ENCODE peak calls at places on chromosome 13, in five cellular contexts. One of them, this sample, is unnamed. For H3K36me3 and H3K9me3, the result is how much of the 10 kb centered on the place peaks cover.

GRCh38 chr13:109497917-109498316 is 288.5 kb downstream of the IRS2 start:
- DNase-seq in transverse colon: no peak
- DNase-seq in Panc1: no peak
- DNase-seq in SK-N-MC: no peak
- DNase-seq in stomach: no peak
- DNase-seq in this sample: no peak

GRCh38 chr13:46342538-46342937 is 44.5 kb downstream of the RUBCNL start:
- DNase-seq in stomach: no peak
- DNase-seq in transverse colon: no peak
- DNase-seq in Panc1: no peak
- DNase-seq in SK-N-MC: no peak
- DNase-seq in this sample: no peak

GRCh38 chr13:112814905-112815585 is 125.2 kb downstream of the ATP11A start:
- DNase-seq in SK-N-MC: no peak
- DNase-seq in transverse colon: no peak
- DNase-seq in stomach: peak
- DNase-seq in Panc1: no peak
- DNase-seq in this sample: no peak

GRCh38 chr13:112182251-112182650 is 115.3 kb downstream of the SOX1 start:
- DNase-seq in stomach: no peak
- DNase-seq in Panc1: no peak
- DNase-seq in transverse colon: no peak
- DNase-seq in SK-N-MC: no peak
- DNase-seq in this sample: no peak

GRCh38 chr13:79398915-79399314 is 7.1 kb downstream of the RBM26 start:
- DNase-seq in transverse colon: no peak
- DNase-seq in Panc1: no peak
- DNase-seq in stomach: no peak
- DNase-seq in SK-N-MC: no peak
- DNase-seq in this sample: no peak

GRCh38 chr13:109156181-109156935 is 526.9 kb downstream of the MYO16 start:
- DNase-seq in stomach: no peak
- DNase-seq in transverse colon: no peak
- DNase-seq in SK-N-MC: no peak
- DNase-seq in Panc1: peak
- DNase-seq in this sample: no peak

GRCh38 chr13:59088716-59089115 is 1075.0 kb downstream of the DIAPH3 start:
- DNase-seq in Panc1: no peak
- DNase-seq in stomach: no peak
- DNase-seq in transverse colon: no peak
- DNase-seq in SK-N-MC: no peak
- DNase-seq in this sample: no peak

GRCh38 chr13:93248627-93249047 is 22.0 kb downstream of the GPC6 start:
- DNase-seq in transverse colon: no peak
- DNase-seq in Panc1: no peak
- DNase-seq in SK-N-MC: no peak
- DNase-seq in stomach: peak
- DNase-seq in this sample: no peak

GRCh38 chr13:50844181-50844875 is 836 bp upstream of the DLEU7 start:
- DNase-seq in Panc1: no peak
- DNase-seq in SK-N-MC: no peak
- DNase-seq in transverse colon: no peak
- DNase-seq in stomach: no peak
- DNase-seq in this sample: no peak

GRCh38 chr13:57644106-57644505 is 12.6 kb downstream of the PCDH17 start:
- DNase-seq in SK-N-MC: no peak
- DNase-seq in stomach: no peak
- DNase-seq in Panc1: no peak
- DNase-seq in transverse colon: no peak
- DNase-seq in this sample: no peak

GRCh38 chr13:63088226-63088625 is 1672.6 kb upstream of the PCDH20 start:
- DNase-seq in transverse colon: no peak
- DNase-seq in SK-N-MC: no peak
- DNase-seq in stomach: no peak
- DNase-seq in Panc1: no peak
- DNase-seq in this sample: no peak

GRCh38 chr13:58406545-58406944 is 775.0 kb downstream of the PCDH17 start:
- DNase-seq in stomach: no peak
- DNase-seq in transverse colon: no peak
- DNase-seq in Panc1: no peak
- DNase-seq in SK-N-MC: no peak
- DNase-seq in this sample: no peak

GRCh38 chr13:97913206-97913605 is 40.3 kb upstream of the IPO5 start:
- DNase-seq in transverse colon: no peak
- DNase-seq in stomach: no peak
- DNase-seq in Panc1: no peak
- DNase-seq in SK-N-MC: no peak
- DNase-seq in this sample: no peak

GRCh38 chr13:33543631-33544030 is 258.1 kb upstream of the STARD13 start:
- DNase-seq in stomach: no peak
- DNase-seq in transverse colon: no peak
- DNase-seq in Panc1: no peak
- DNase-seq in SK-N-MC: no peak
- DNase-seq in this sample: no peak

GRCh38 chr13:39577833-39578232 is 25.2 kb downstream of the LHFPL6 start:
- DNase-seq in SK-N-MC: no peak
- DNase-seq in stomach: no peak
- DNase-seq in transverse colon: no peak
- DNase-seq in Panc1: no peak
- DNase-seq in this sample: no peak

GRCh38 chr13:102298051-102298450 is 103.8 kb downstream of the FGF14 start:
- DNase-seq in transverse colon: no peak
- DNase-seq in Panc1: no peak
- DNase-seq in SK-N-MC: no peak
- DNase-seq in stomach: no peak
- DNase-seq in this sample: no peak

GRCh38 chr13:52615817-52616216 is 26.4 kb upstream of the HNRNPA1L2 start:
- DNase-seq in transverse colon: no peak
- DNase-seq in stomach: no peak
- DNase-seq in SK-N-MC: no peak
- DNase-seq in Panc1: no peak
- DNase-seq in this sample: no peak

GRCh38 chr13:35787937-35788336 is 311.4 kb upstream of the MAB21L1 start:
- DNase-seq in SK-N-MC: no peak
- DNase-seq in transverse colon: no peak
- DNase-seq in stomach: no peak
- DNase-seq in Panc1: no peak
- DNase-seq in this sample: no peak

GRCh38 chr13:31138515-31138914 is 23.2 kb downstream of the HSPH1 start:
- DNase-seq in transverse colon: no peak
- DNase-seq in stomach: no peak
- DNase-seq in SK-N-MC: no peak
- DNase-seq in Panc1: no peak
- DNase-seq in this sample: no peak

GRCh38 chr13:99352351-99353271 is 45.4 kb upstream of the GPR183 start:
- DNase-seq in Panc1: no peak
- DNase-seq in stomach: no peak
- DNase-seq in SK-N-MC: no peak
- DNase-seq in transverse colon: no peak
- DNase-seq in this sample: no peak

GRCh38 chr13:65292488-65292901 is 1937.6 kb downstream of the PCDH9 start:
- DNase-seq in SK-N-MC: no peak
- DNase-seq in transverse colon: no peak
- DNase-seq in Panc1: no peak
- DNase-seq in stomach: no peak
- DNase-seq in this sample: no peak

GRCh38 chr13:73251866-73252265 is 193.1 kb downstream of the KLF5 start:
- DNase-seq in stomach: no peak
- DNase-seq in transverse colon: no peak
- DNase-seq in Panc1: no peak
- DNase-seq in SK-N-MC: no peak
- DNase-seq in this sample: no peak

GRCh38 chr13:75825599-75825998 is 189.5 kb downstream of the LMO7 start:
- DNase-seq in stomach: no peak
- DNase-seq in Panc1: no peak
- DNase-seq in transverse colon: no peak
- DNase-seq in SK-N-MC: no peak
- DNase-seq in this sample: no peak

GRCh38 chr13:106145997-106146864 is 389.2 kb downstream of the EFNB2 start:
- DNase-seq in transverse colon: peak
- DNase-seq in SK-N-MC: no peak
- DNase-seq in stomach: no peak
- DNase-seq in Panc1: no peak
- DNase-seq in this sample: no peak

GRCh38 chr13:30355405-30355741 is 48.0 kb upstream of the KATNAL1 start:
- DNase-seq in SK-N-MC: no peak
- DNase-seq in transverse colon: no peak
- DNase-seq in Panc1: no peak
- DNase-seq in stomach: peak
- DNase-seq in this sample: no peak

GRCh38 chr13:71968025-71968424 is 101.0 kb upstream of the DACH1 start:
- DNase-seq in stomach: no peak
- DNase-seq in SK-N-MC: no peak
- DNase-seq in Panc1: no peak
- DNase-seq in transverse colon: no peak
- DNase-seq in this sample: no peak

GRCh38 chr13:80979035-80979641 is 638.2 kb upstream of the SPRY2 start:
- DNase-seq in stomach: peak
- DNase-seq in Panc1: peak
- DNase-seq in SK-N-MC: peak
- DNase-seq in transverse colon: peak
- DNase-seq in this sample: no peak

GRCh38 chr13:43114504-43114903 is 91.1 kb downstream of the DNAJC15 start:
- DNase-seq in transverse colon: no peak
- DNase-seq in SK-N-MC: no peak
- DNase-seq in stomach: no peak
- DNase-seq in Panc1: no peak
- DNase-seq in this sample: no peak

GRCh38 chr13:51781246-51782022 is 22.5 kb downstream of the DHRS12 start:
- DNase-seq in SK-N-MC: no peak
- DNase-seq in Panc1: no peak
- DNase-seq in stomach: peak
- DNase-seq in transverse colon: no peak
- DNase-seq in this sample: no peak

DNA sequence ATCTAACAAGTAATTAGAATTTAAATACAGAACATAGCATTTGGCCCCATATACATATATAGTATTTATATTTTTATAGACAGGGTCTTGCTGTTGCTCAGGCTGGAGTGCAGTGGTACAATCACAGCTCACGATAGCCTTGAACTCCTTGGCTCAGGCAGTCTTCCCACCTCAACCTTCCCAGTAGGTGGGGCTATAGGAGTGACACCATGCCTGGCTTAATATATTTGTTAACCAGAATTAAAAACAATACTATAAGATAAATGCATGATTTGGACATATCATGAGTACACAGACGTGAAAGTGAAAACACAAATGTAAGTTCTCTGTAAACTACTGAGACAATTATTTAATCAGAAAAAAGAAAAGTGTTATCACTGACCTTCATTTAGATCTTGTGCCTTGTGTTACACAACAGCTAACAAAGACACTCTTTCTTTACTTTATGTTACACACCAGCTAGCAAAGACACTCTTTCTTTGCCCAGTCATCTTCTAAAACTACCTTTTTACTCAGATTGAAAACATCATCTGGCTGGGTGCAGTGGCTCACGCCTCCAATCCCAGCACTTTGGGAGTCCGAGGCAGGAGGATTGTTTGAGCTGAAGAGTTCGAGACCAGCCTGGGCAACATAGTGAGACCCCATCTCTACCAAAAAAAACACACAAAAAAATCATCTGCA is 22.6 kb downstream of the CARS2 start:
- DNase-seq in transverse colon: no peak
- DNase-seq in Panc1: no peak
- DNase-seq in SK-N-MC: no peak
- DNase-seq in stomach: no peak
- DNase-seq in this sample: no peak
- H3K36me3 ChIP-seq in transverse colon: under half
- H3K36me3 ChIP-seq in Panc1: under half
- H3K36me3 ChIP-seq in SK-N-MC: under half
- H3K36me3 ChIP-seq in stomach: half or more
- H3K36me3 ChIP-seq in this sample: under half

DNA sequence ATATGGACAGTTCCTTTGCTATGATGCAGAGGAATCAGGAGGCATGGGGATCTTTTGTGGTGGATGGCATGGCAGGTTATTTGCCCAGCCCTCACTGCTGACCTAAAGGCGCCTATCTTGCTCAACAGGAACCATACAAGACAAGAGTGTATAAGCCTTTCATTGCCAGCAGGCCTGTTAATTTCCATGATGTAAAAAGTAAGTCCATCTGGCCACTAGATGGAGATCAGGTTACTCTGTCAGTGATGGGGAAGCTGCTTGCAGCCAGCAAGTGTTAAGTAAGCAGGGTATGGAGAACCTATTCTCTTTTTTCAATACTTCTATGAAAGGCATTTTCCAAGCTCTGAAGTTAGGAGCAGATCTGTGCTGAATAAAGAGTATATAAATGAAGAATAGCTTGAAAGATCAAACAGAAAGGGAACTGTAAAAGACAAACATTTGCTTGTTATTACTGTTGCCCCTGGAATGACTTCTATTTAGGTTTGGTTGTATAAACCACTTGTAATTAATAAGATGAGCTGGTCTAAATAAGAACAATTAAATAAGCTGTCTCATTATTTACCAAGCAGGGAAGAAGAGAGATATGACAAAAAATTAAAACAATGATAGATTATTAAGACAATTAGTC is 210.9 kb downstream of the RGCC start:
- DNase-seq in transverse colon: peak
- DNase-seq in stomach: peak
- DNase-seq in SK-N-MC: peak
- DNase-seq in Panc1: peak
- DNase-seq in this sample: peak
- TF ChIP-seq POLR2AphosphoS5 in transverse colon: no peak
- TF ChIP-seq POLR2AphosphoS5 in stomach: no peak
- TF ChIP-seq POLR2AphosphoS5 in SK-N-MC: no peak
- TF ChIP-seq POLR2AphosphoS5 in Panc1: no peak
- TF ChIP-seq POLR2AphosphoS5 in this sample: no peak

DNA sequence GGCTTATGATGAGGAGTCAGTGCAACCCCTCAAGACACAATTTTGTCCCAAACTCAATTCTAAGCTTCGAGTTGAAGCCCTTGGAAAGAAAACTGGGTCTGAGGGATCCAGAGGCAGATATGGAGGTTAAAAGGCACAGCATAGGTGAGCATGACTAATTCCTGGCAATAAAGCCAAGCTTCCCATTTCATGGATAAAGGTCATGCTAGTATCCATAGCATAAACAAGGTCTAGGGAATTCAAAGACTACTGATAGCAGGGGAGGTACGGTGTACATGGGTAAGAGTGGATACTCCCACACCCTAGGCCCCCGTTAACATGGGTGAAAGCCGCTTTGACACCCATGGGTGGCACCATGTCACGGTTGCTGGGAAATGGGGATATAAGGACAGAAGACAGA is 24.0 kb downstream of the MED4 start:
- DNase-seq in Panc1: no peak
- DNase-seq in transverse colon: no peak
- DNase-seq in SK-N-MC: no peak
- DNase-seq in stomach: no peak
- DNase-seq in this sample: no peak
- H3K9me3 ChIP-seq in Panc1: under half
- H3K9me3 ChIP-seq in transverse colon: under half
- H3K9me3 ChIP-seq in SK-N-MC: under half
- H3K9me3 ChIP-seq in stomach: half or more
- H3K9me3 ChIP-seq in this sample: half or more

DNA sequence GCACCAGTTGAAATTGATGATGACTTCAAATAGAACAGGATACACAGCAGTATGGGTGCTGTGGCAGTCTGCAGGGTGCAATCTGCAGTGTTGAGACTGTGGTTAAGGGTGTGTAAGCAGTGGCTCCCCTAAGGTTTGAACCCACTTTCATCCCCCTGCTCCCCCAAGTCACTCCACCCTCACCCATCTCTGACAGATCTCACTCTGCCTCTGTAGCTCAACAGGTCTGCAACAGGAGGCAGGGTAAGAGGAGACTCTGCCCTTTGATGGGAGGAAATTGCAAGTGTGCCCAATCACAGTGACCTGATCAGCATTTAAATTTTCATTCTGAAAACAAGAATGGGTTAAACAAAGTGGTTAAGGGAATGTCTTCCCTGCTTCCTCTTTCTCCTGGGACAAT is 92.4 kb downstream of the DCT start:
- DNase-seq in Panc1: no peak
- DNase-seq in SK-N-MC: no peak
- DNase-seq in stomach: no peak
- DNase-seq in transverse colon: no peak
- DNase-seq in this sample: no peak
- H3K36me3 ChIP-seq in Panc1: under half
- H3K36me3 ChIP-seq in SK-N-MC: under half
- H3K36me3 ChIP-seq in stomach: under half
- H3K36me3 ChIP-seq in transverse colon: under half
- H3K36me3 ChIP-seq in this sample: under half